ENCODE peak calls at places on chromosome 11, in six cellular contexts. T is tibial artery; Z is tibial nerve; P is breast epithelium; L is mucosa of descending colon; X is CD4-positive, alpha-beta memory T cell. M is an unnamed sample.

GRCh38 chr11:62497132-62497915 is 49.3 kb downstream of the AHNAK start:
- DNase-seq in Z (no peak), X (no peak), T (peak; percentile 37), L (peak; percentile 42), P (no peak), M (peak; percentile 55)

GRCh38 chr11:20160425-20161229 is at the start of gene DBX1:
- DNase-seq in P (no peak), X (peak; percentile 5), Z (no peak), L (no peak), T (no peak), M (no peak)

GRCh38 chr11:2529636-2530035 is 84.8 kb downstream of the KCNQ1 start:
- DNase-seq in Z (no peak), L (peak; percentile 27), T (no peak), X (no peak), P (no peak), M (no peak)

GRCh38 chr11:5092821-5093585 is 23.6 kb downstream of the OR52E1 start:
- DNase-seq in Z (no peak), L (no peak), X (no peak), T (no peak), P (no peak), M (no peak)

GRCh38 chr11:46247090-46247489 is 30.4 kb upstream of the CREB3L1 start:
- DNase-seq in T (no peak), L (no peak), X (no peak), P (no peak), Z (no peak), M (no peak)

GRCh38 chr11:44382118-44382517 is 72.2 kb upstream of the ALX4 start:
- DNase-seq in P (no peak), L (no peak), X (no peak), T (no peak), Z (no peak), M (no peak)

GRCh38 chr11:75229466-75229865 is 11.1 kb upstream of the TPBGL start:
- DNase-seq in Z (no peak), L (no peak), T (no peak), X (no peak), P (no peak), M (no peak)

GRCh38 chr11:96203567-96204365 is 139.2 kb downstream of the MAML2 start:
- DNase-seq in P (no peak), X (no peak), L (no peak), Z (no peak), T (no peak), M (no peak)

GRCh38 chr11:111521132-111521531 is 6.6 kb downstream of the HOATZ start:
- DNase-seq in L (no peak), P (no peak), Z (no peak), X (no peak), T (no peak), M (no peak)

GRCh38 chr11:106379265-106379664 is 301.8 kb downstream of the AASDHPPT start:
- DNase-seq in P (no peak), T (no peak), L (no peak), Z (no peak), X (no peak), M (no peak)

GRCh38 chr11:66365711-66366619 is 5.6 kb downstream of the SLC29A2 start:
- DNase-seq in T (no peak), L (peak; percentile 34), X (no peak), Z (no peak), P (no peak), M (peak; percentile 4)

GRCh38 chr11:115523727-115524399 is 19.6 kb upstream of the CADM1 start:
- DNase-seq in X (no peak), T (no peak), L (no peak), Z (no peak), P (no peak), M (no peak)

GRCh38 chr11:107593941-107594340 is 3.0 kb downstream of the ELMOD1 start:
- DNase-seq in P (no peak), X (no peak), Z (no peak), L (no peak), T (no peak), M (no peak)

GRCh38 chr11:104060004-104060403 is 23.6 kb downstream of the DDI1 start:
- DNase-seq in P (no peak), Z (no peak), T (no peak), X (no peak), L (no peak), M (peak; percentile 3)

GRCh38 chr11:17803751-17804334 is 69.3 kb downstream of the KCNC1 start:
- DNase-seq in L (no peak), X (no peak), Z (no peak), P (no peak), T (no peak), M (no peak)

GRCh38 chr11:69656536-69657455 is 15.8 kb downstream of the CCND1 start:
- DNase-seq in T (no peak), X (no peak), P (no peak), Z (no peak), L (peak; percentile 12), M (no peak)

GRCh38 chr11:62439785-62440602 is 21.2 kb downstream of the SCGB1A1 start:
- DNase-seq in X (no peak), Z (no peak), P (no peak), L (no peak), T (peak; percentile 72), M (no peak)

GRCh38 chr11:121488641-121489040 is 35.9 kb upstream of the SORL1-AS1 start:
- DNase-seq in T (no peak), L (no peak), Z (no peak), X (no peak), P (no peak), M (no peak)

GRCh38 chr11:114171257-114172054 is 111.9 kb downstream of the ZBTB16 start:
- DNase-seq in X (no peak), Z (peak; percentile 65), P (no peak), T (peak; percentile 96), L (peak; percentile 79), M (peak; percentile 69)

GRCh38 chr11:38014405-38014804 is 1416.4 kb upstream of the RAG2 start:
- DNase-seq in Z (no peak), L (no peak), T (no peak), X (no peak), P (no peak), M (no peak)

GRCh38 chr11:25293166-25293565 is 796.3 kb downstream of the LUZP2 start:
- DNase-seq in X (no peak), T (no peak), P (no peak), Z (no peak), L (no peak), M (no peak)

GRCh38 chr11:11075515-11076171 is 217.8 kb upstream of the ZBED5 start:
- DNase-seq in X (no peak), L (no peak), Z (no peak), P (no peak), T (no peak), M (no peak)

GRCh38 chr11:65301491-65302329 is 13.0 kb upstream of the CDC42EP2 start:
- DNase-seq in Z (no peak), X (no peak), T (no peak), P (no peak), L (peak; percentile 56), M (peak; percentile 80)

GRCh38 chr11:65492637-65493366 is 6.0 kb upstream of the MALAT1 start:
- DNase-seq in X (no peak), Z (peak; percentile 86), T (peak; percentile 97), P (peak; percentile 78), L (peak; percentile 75), M (peak; percentile 70)

GRCh38 chr11:12149672-12150225 is 39.4 kb downstream of the MICAL2 start:
- DNase-seq in Z (no peak), L (peak; percentile 13), P (no peak), T (no peak), X (no peak), M (no peak)

GRCh38 chr11:73156686-73157085 is 14.6 kb upstream of the FCHSD2 start:
- DNase-seq in Z (no peak), P (no peak), L (no peak), X (no peak), T (no peak), M (no peak)
- H3K4me1 ChIP-seq in Z (peaks cover 28% of the 10 kb centered on the region), P (no peaks in the 10 kb centered on the region), L (peaks cover 6% of the 10 kb centered on the region), X (peaks cover 45% of the 10 kb centered on the region), T (peaks cover 31% of the 10 kb centered on the region), M (peaks cover 28% of the 10 kb centered on the region)

GRCh38 chr11:14836106-14836492 is 55.9 kb downstream of the CYP2R1 start:
- DNase-seq in P (no peak), T (no peak), L (no peak), X (no peak), Z (no peak), M (no peak)

GRCh38 chr11:14835491-14836105 is 56.4 kb downstream of the CYP2R1 start:
- DNase-seq in X (no peak), T (no peak), P (no peak), Z (no peak), L (no peak), M (no peak)
- H3K4me1 ChIP-seq in X (no peaks in the 10 kb centered on the region), T (no peaks in the 10 kb centered on the region), P (no peaks in the 10 kb centered on the region), Z (no peaks in the 10 kb centered on the region), L (no peaks in the 10 kb centered on the region), M (no peaks in the 10 kb centered on the region)

GRCh38 chr11:102448869-102449224 is 3.7 kb downstream of the TMEM123 start:
- DNase-seq in P (no peak), X (no peak), Z (no peak), T (no peak), L (no peak), M (no peak)

GRCh38 chr11:102447193-102447592 is 5.4 kb downstream of the TMEM123 start:
- DNase-seq in Z (no peak), X (peak; percentile 32), L (no peak), T (no peak), P (no peak), M (no peak)

GRCh38 chr11:102449651-102450570 is 2.7 kb downstream of the TMEM123 start:
- DNase-seq in L (no peak), T (no peak), Z (no peak), P (no peak), X (no peak), M (no peak)

GRCh38 chr11:102447941-102448868 is 4.4 kb downstream of the TMEM123 start:
- DNase-seq in Z (no peak), T (no peak), X (no peak), L (no peak), P (no peak), M (no peak)

GRCh38 chr11:102446606-102447005 is 6.0 kb downstream of the TMEM123 start:
- DNase-seq in Z (no peak), P (no peak), T (no peak), X (no peak), L (no peak), M (no peak)
- H3K4me1 ChIP-seq in Z (peaks cover 45% of the 10 kb centered on the region), P (no peaks in the 10 kb centered on the region), T (no peaks in the 10 kb centered on the region), X (peaks cover 66% of the 10 kb centered on the region), L (peaks cover 9% of the 10 kb centered on the region), M (peaks cover 35% of the 10 kb centered on the region)

DNA sequence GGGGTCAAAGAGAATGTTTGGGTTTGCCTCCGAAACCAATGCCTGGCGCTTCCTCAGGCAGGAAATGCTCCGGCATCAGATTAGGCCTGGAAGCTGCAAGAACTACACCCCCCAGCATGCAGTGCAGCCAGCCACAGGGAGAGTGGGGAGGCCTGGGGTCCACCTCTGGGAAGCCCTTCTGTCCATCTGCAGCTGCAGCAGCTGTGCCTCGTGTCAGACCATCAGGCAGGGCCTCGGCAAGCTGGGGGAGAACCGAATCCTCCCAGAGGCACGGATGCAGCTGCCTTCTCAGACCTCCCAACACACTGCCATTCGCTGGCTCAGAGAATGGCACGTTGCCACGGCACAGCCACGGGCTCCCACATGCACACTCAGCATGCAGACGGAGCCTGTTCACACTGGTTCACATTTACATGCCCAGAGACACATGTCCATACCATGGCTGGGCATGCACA is 57.4 kb downstream of the NECTIN1 start:
- DNase-seq in P (no peak), L (no peak), Z (no peak), X (no peak), T (no peak), M (no peak)
- H3K4me1 ChIP-seq in P (no peaks in the 10 kb centered on the region), L (no peaks in the 10 kb centered on the region), Z (peaks cover 34% of the 10 kb centered on the region), X (no peaks in the 10 kb centered on the region), T (peaks cover 6% of the 10 kb centered on the region), M (peaks cover 12% of the 10 kb centered on the region)

GRCh38 chr11:116826751-116827431 is 2.8 kb upstream of the APOC3 start:
- DNase-seq in X (no peak), L (no peak), P (no peak), Z (no peak), T (peak; percentile 10), M (peak; percentile 58)
- H3K4me1 ChIP-seq in X (no peaks in the 10 kb centered on the region), L (no peaks in the 10 kb centered on the region), P (no peaks in the 10 kb centered on the region), Z (no peaks in the 10 kb centered on the region), T (no peaks in the 10 kb centered on the region), M (peaks cover 45% of the 10 kb centered on the region)